ENCODE peak calls at places on chromosomes 2 and 18, in four cellular contexts. D is mammary epithelial cell; H is CD8-positive, alpha-beta memory T cell; G is aorta. F is an unnamed sample. For H3K4me1 and H3K27me3, the result is how much of the 10 kb centered on the place peaks cover.

GRCh38 chr2:191386938-191387536 is 141.8 kb downstream of the MYO1B start:
- DNase-seq in H (no peak), G (no peak), D (peak), F (no peak)

GRCh38 chr2:11790228-11790627 is 43.8 kb downstream of the LPIN1 start:
- DNase-seq in G (no peak), D (no peak), H (no peak), F (no peak)

GRCh38 chr2:81481242-81481993 is 1176.9 kb upstream of the LRRTM1 start:
- DNase-seq in D (no peak), G (no peak), H (no peak), F (no peak)

GRCh38 chr2:13091463-13091862 is 374.7 kb downstream of the TRIB2 start:
- DNase-seq in D (no peak), H (no peak), G (no peak), F (no peak)

GRCh38 chr2:20231632-20232031 is 6.7 kb upstream of the SDC1 start:
- DNase-seq in D (peak), G (no peak), H (no peak), F (no peak)

GRCh38 chr2:138771534-138771933 is 8.7 kb downstream of the NXPH2 start:
- DNase-seq in H (no peak), D (no peak), G (no peak), F (no peak)

GRCh38 chr2:174750923-174751441 is 13.3 kb downstream of the CHRNA1 start:
- DNase-seq in H (peak), G (no peak), D (no peak), F (no peak)

GRCh38 chr2:28414583-28414982 is 21.9 kb downstream of the FOSL2 start:
- DNase-seq in G (no peak), D (no peak), H (no peak), F (no peak)

GRCh38 chr18:55206941-55207340 is 247.7 kb upstream of the CCDC68 start:
- DNase-seq in H (no peak), G (no peak), D (peak), F (no peak)

GRCh38 chr18:22018366-22018765 is 151.0 kb upstream of the GATA6 start:
- DNase-seq in H (no peak), G (no peak), D (no peak), F (no peak)

GRCh38 chr2:38443021-38443541 is 66.0 kb upstream of the ATL2 start:
- DNase-seq in D (peak), H (no peak), G (no peak), F (peak)

GRCh38 chr2:16773080-16773713 is 107.6 kb upstream of the CYRIA start:
- DNase-seq in G (no peak), H (no peak), D (peak), F (no peak)

GRCh38 chr2:20602803-20603202 is 48.1 kb downstream of the HS1BP3 start:
- DNase-seq in H (no peak), D (no peak), G (no peak), F (no peak)

GRCh38 chr2:219234331-219234730 is 4.7 kb downstream of the ANKZF1 start:
- DNase-seq in G (no peak), H (no peak), D (no peak), F (no peak)

GRCh38 chr2:121903037-121903689 is 147.7 kb downstream of the TSN start:
- DNase-seq in G (no peak), H (no peak), D (no peak), F (no peak)

DNA sequence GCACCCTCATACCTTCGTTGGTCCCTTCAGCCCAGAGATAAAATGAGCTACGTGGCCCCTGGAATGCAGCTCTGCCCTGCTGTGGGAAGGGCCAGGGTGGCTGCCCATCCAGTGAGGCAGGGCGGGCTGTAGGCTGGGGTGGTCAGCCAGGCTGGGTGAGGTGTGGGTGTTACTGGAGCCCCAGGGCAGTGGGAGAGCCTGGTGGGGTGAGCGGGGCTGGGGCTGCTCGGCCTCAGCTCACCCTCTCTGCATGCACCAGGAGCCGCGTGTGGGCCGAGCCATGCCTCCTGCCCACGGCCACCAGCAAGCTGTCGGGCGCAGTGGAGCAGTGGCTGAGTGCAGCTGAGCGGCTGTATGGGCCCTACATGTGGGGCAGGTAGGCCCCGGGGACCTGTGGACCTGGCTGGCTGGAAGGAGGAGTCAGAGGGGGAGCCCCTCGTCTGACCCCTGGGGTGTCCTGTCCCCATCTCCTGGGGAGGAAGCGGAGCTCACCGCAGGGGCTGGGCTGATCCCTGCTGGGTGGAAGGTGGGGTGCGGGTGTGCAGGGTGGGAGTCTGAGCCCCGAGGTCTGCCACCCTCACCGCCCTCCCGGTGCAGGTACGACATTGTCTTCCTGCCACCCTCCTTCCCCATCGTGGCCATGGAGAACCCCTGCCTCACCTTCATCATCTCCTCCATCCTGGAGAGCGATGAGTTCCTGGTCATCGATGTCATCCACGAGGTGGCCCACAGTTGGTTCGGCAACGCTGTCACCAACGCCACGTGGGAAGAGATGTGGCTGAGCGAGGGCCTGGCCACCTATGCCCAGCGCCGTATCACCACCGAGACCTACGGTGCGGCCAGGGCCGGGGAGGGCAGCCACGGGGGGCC is 5.5 kb downstream of the RNPEPL1 start:
- DNase-seq in D (no peak), G (peak), H (no peak), F (no peak)
- H3K4me1 ChIP-seq in D (under half), G (under half), H (under half), F (under half)

GRCh38 chr2:9205481-9205880 is 1.1 kb upstream of the ASAP2 start:
- DNase-seq in G (no peak), H (no peak), D (no peak), F (no peak)
- H3K27me3 ChIP-seq in G (under half), H (under half), D (under half), F (under half)

DNA sequence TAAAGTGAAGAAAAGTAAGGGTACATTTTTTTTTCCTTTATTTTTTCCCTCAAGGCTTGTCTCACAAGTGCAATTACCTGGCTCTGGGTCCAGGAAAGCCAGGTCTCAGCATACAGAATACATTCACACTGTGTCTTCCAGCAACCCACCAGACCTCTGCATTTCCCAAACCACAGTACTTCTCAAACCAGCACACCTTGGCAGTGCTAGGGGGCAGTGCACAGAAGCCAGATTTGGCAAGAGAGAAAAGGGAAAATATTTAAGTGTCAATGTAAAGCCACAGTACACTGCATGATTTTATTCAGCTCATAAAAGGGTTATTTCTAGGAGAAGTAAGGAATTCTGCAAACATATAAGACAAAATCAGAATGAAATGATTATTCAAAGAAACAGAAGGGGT is 172.8 kb downstream of the NRXN1 start:
- DNase-seq in G (no peak), D (no peak), H (no peak), F (no peak)
- H3K4me1 ChIP-seq in G (under half), D (under half), H (under half), F (under half)

DNA sequence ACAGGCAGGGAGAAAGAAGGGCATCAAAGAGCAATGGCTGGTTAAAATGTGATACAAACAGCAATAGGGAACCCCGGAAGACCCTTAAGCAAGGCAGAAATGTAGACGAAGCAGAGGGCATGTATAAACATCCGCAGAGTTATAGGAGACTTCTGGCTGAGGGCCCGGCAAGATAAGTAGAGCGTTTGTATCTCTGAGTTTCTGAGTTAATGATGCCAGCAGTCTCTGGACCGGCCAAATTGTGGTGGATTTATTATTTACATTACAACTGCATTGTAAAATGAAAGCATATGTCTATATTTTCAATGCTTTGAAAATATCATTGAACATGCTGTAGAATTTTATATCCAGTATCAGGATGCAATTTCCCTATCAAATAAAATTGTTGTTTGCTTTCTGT is 148.0 kb upstream of the KCTD1 start:
- DNase-seq in G (no peak), H (no peak), D (no peak), F (no peak)
- H3K27me3 ChIP-seq in G (under half), H (under half), D (under half), F (under half)

DNA sequence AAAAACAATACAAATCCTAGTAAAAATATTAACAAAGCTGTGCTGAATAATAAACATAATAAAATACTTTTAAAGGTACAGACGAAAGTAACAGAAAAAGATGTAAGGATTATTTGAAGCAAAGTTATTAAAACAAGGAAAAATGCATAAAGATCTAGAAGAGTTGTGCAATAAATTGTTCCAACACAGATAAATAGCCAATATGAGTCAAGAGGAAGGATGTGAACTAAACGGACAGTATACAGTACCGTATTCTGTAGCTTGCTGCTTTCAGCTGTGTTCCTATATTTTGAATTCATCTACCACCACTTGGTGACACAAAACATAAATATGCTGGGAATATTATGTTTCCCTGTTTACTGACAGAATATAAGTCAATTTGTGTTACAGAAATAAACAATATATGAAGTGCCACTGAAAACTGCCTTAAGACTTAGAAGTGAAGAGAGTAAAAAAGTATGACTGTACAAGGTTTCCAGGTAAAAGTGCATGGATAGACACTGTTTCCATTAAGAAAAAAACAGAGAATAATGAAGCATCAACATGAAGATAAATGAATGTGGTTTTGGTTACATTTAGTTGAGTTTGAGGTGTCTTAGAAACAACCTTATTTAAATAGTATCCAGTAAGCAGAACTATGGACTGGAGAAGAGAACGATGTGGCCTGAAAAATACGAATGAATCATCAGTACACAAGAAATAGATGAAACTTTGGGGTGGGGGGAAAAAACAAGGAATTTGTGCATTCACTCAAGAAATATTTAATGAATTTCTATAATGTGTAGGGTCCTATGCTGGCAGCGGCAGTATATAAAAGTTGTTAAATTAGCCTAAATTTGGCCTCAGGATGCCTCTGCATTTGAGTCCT is 13.1 kb downstream of the PPP3R1 start:
- DNase-seq in G (no peak), H (no peak), D (no peak), F (no peak)
- H3K4me1 ChIP-seq in G (under half), H (half or more), D (under half), F (half or more)